ENCODE peak calls at places on chromosomes 6 and 20, in five cellular contexts. T is colonic mucosa, J is mammary epithelial cell, R is uterus, F is mesendoderm. P is an unnamed sample. For H3K4me1, the result is how much of the 10 kb centered on the place peaks cover.

GRCh38 chr6:15077006-15077405 is 168.9 kb upstream of the JARID2 start:
- DNase-seq in R (no peak), J (no peak), T (no peak), F (no peak), P (no peak)

GRCh38 chr6:30490031-30490876 is 945 bp downstream of the HLA-E start:
- DNase-seq in T (peak), J (peak), R (peak), F (peak), P (no peak)

GRCh38 chr6:151723152-151723551 is 84.3 kb upstream of the ESR1 start:
- DNase-seq in J (no peak), R (no peak), T (no peak), F (no peak), P (no peak)

GRCh38 chr20:51800132-51800721 is 2.1 kb downstream of the SALL4 start:
- DNase-seq in J (peak), T (peak), F (peak), R (peak), P (peak)

GRCh38 chr20:51542894-51543788 is 622 bp upstream of the NFATC2 start:
- DNase-seq in F (no peak), T (no peak), R (no peak), J (no peak), P (no peak)

GRCh38 chr6:80179691-80180090 is 73.2 kb downstream of the BCKDHB start:
- DNase-seq in R (no peak), F (peak), T (no peak), J (no peak), P (no peak)

GRCh38 chr6:157989541-157990289 is 8.1 kb downstream of the SYNJ2 start:
- DNase-seq in R (peak), J (peak), T (peak), F (no peak), P (no peak)

GRCh38 chr6:84263557-84263956 is 36.1 kb upstream of the CEP162 start:
- DNase-seq in J (peak), R (no peak), T (no peak), F (peak), P (no peak)

GRCh38 chr6:38432479-38432878 is 207.2 kb downstream of the BTBD9 start:
- DNase-seq in J (peak), T (no peak), R (no peak), F (peak), P (no peak)

GRCh38 chr6:30646450-30647038 is 389 bp upstream of the C6orf136 start:
- DNase-seq in F (peak), J (no peak), T (peak), R (peak), P (peak)

GRCh38 chr6:74768120-74768519 is 437.7 kb downstream of the COL12A1 start:
- DNase-seq in T (no peak), F (no peak), R (no peak), J (no peak), P (no peak)

GRCh38 chr6:44859901-44860410 is 468.2 kb upstream of the RUNX2 start:
- DNase-seq in F (no peak), R (no peak), J (no peak), T (no peak), P (no peak)

GRCh38 chr6:139060332-139060731 is 31.8 kb downstream of the ABRACL start:
- DNase-seq in J (peak), R (no peak), T (no peak), F (no peak), P (no peak)

GRCh38 chr6:723540-723939 is 30.6 kb upstream of the EXOC2 start:
- DNase-seq in F (no peak), T (no peak), J (no peak), R (no peak), P (no peak)

GRCh38 chr6:73798592-73798991 is 102.6 kb downstream of the CD109 start:
- DNase-seq in J (peak), F (peak), T (peak), R (peak), P (no peak)

GRCh38 chr6:23547851-23548250 is 578.2 kb upstream of the NRSN1 start:
- DNase-seq in T (no peak), F (peak), J (no peak), R (no peak), P (no peak)

GRCh38 chr6:87407531-87407895 is 259 bp upstream of the CFAP206 start:
- DNase-seq in F (no peak), J (no peak), T (no peak), R (no peak), P (peak)

GRCh38 chr20:58652606-58653303 is 1.7 kb downstream of the STX16 start:
- DNase-seq in R (no peak), F (no peak), J (no peak), T (no peak), P (no peak)

GRCh38 chr6:130027948-130028347 is 9.6 kb downstream of the L3MBTL3 start:
- DNase-seq in J (no peak), R (no peak), F (no peak), T (no peak), P (no peak)

GRCh38 chr20:42118409-42119125 is 500.4 kb upstream of the CHD6 start:
- DNase-seq in F (peak), R (no peak), J (no peak), T (no peak), P (no peak)

GRCh38 chr20:24658920-24659660 is 189.7 kb downstream of the SYNDIG1 start:
- DNase-seq in J (no peak), F (no peak), R (no peak), T (no peak), P (no peak)

GRCh38 chr20:24656391-24656790 is 187.0 kb downstream of the SYNDIG1 start:
- DNase-seq in T (no peak), F (no peak), J (no peak), R (no peak), P (no peak)

GRCh38 chr20:24657211-24657610 is 187.8 kb downstream of the SYNDIG1 start:
- DNase-seq in R (no peak), T (no peak), J (no peak), F (no peak), P (no peak)

GRCh38 chr20:24660651-24661050 is 191.2 kb downstream of the SYNDIG1 start:
- DNase-seq in R (no peak), J (no peak), T (no peak), F (no peak), P (no peak)

DNA sequence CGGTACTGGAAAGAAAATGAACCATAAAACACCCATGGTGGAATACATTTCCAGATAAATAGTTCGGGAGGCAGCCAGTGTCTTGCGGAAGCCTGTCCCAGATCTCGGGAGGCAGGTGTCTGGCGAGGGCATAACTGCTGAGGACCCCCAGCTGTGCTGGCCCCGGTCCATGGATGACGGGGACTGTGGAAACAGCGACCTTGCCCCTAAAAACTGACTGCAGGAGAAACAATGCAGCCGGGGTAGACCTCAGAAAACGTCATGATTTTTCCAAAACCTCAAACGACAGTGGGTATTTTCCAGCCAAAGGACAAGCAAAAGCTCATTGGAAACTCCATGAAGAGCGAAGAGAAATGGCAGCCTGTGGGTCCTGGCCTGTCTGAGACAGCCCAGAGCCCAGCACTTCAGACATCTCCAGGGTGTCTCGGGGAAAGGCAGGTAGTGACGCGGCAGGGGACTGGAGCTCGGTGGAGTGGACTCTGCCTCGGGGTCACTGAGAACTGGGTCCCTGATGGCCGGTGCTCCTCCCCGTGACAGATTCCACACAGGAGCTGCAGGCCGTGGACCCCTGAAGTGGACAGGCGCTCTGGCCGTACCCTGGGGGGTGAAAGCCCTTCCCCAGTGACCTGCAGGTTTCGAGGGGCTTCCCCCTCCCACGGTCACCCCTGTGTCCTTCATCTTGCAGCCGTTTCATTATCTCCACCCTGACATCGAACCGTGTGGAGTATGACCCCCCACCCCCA is 188.6 kb downstream of the SYNDIG1 start:
- DNase-seq in T (no peak), J (no peak), F (no peak), R (no peak), P (no peak)
- H3K4me1 ChIP-seq in T (under half), J (under half), F (under half), R (under half), P (under half)

DNA sequence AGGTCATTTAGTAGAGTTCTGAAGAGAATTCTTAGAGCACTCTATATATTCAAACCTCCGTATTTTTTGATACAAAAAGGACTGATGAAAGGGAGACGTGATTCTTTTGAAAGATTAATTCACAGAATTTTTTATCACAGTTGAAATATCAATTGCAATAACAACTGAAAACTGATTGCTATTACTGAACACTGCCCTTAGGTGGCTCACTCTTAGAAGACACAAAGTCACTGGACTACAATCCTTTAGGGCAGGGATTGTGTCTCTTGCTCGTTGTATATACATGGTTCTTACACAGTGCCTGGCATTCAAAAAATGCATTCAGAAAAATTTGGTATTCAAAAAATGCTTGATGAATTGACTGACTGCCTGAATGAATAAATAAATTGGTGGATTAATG is 17.1 kb upstream of the CALHM6 start:
- DNase-seq in R (no peak), F (peak), J (peak), T (no peak), P (peak)
- H3K4me1 ChIP-seq in R (under half), F (under half), J (under half), T (under half), P (under half)

DNA sequence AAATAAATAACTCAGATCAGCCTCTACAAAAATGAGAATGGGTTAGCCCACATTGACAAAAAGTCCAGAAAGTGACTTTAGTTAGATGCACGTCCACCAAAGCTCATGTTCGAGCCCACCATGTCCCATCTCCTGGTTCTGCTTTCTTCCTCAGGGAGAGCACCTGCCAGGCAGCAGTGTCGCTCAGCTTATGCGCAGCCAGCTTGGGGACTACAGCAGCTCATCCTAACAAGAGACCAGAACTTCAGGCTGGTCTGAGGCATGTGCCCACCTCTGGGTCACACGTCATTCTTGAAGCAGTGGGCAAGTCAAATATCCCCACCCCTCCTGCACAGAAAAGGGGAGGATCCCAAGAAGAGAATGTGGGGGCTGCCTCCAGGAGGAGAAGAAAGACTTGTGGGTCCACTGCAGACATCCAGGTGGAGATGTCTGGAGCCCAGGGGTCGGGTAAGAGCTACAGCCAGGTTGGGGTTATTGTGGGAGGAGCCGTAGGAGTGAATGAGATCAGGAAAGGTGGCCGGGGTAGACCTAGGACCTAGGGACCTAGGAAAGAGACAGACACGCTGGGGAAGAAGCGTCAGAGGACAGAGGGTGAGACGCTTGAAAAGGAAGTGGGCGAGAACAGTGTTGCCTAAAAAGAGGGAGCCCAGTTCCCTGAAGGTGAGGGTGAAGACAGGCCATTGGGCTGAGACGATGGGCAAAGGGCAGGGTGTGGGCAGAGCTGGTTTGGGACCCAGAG is 52.5 kb downstream of the SSR1 start:
- DNase-seq in J (no peak), T (peak), F (peak), R (no peak), P (no peak)
- H3K4me1 ChIP-seq in J (under half), T (under half), F (under half), R (under half), P (under half)

GRCh38 chr20:37538003-37538402 is 10.3 kb upstream of the BLCAP start:
- DNase-seq in T (no peak), F (no peak), J (peak), R (no peak), P (no peak)
- H3K4me1 ChIP-seq in T (under half), F (under half), J (under half), R (under half), P (under half)

GRCh38 chr6:150711061-150711460 is 111.4 kb downstream of the PLEKHG1 start:
- DNase-seq in F (no peak), J (no peak), R (no peak), T (no peak), P (no peak)

GRCh38 chr6:150712502-150713252 is 113.0 kb downstream of the PLEKHG1 start:
- DNase-seq in J (peak), F (no peak), T (no peak), R (no peak), P (no peak)

GRCh38 chr6:150711584-150712501 is 112.2 kb downstream of the PLEKHG1 start:
- DNase-seq in T (peak), J (no peak), F (no peak), R (no peak), P (no peak)

GRCh38 chr6:150713876-150714275 is 114.2 kb downstream of the PLEKHG1 start:
- DNase-seq in R (no peak), J (no peak), T (no peak), F (no peak), P (no peak)

DNA sequence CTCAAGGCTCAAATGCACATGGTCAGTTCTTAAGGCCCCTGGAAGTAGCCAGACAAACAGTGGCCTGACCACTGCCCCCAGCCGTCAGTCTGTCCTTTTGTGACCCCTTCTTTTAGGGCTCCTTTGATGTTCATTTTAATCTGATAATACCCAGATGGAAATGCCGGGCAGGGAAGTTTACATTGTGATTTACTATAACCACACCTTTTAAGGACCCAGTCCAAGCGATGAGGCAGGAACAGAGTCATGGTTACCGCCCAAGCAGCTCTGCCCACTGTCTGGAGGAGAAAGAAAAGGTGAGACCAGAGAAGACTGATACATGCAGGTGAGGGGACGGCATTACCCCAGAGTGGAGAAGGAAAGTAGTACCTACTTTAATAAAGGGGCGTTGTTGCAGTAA is 110.6 kb downstream of the PLEKHG1 start:
- DNase-seq in T (peak), F (no peak), J (no peak), R (no peak), P (no peak)
- H3K4me1 ChIP-seq in T (under half), F (under half), J (under half), R (under half), P (under half)

GRCh38 chr20:2264118-2264517 is 31.7 kb upstream of the TGM3 start:
- DNase-seq in T (no peak), R (no peak), J (no peak), F (no peak), P (no peak)
- H3K4me1 ChIP-seq in T (under half), R (under half), J (under half), F (under half), P (under half)

GRCh38 chr6:26033942-26034354 is 53.3 kb upstream of the HFE start:
- DNase-seq in R (peak), J (no peak), F (peak), T (no peak), P (no peak)
- H3K4me1 ChIP-seq in R (under half), J (under half), F (under half), T (under half), P (under half)

GRCh38 chr6:34369385-34369784 is 23.1 kb downstream of the NUDT3 start:
- DNase-seq in J (no peak), T (no peak), F (no peak), R (no peak), P (no peak)
- H3K4me1 ChIP-seq in J (under half), T (under half), F (under half), R (under half), P (under half)

GRCh38 chr6:111842891-111843290 is 30.4 kb downstream of the FYN start:
- DNase-seq in T (no peak), R (no peak), F (no peak), J (no peak), P (no peak)

GRCh38 chr6:111845441-111845871 is 27.8 kb downstream of the FYN start:
- DNase-seq in J (no peak), R (no peak), T (no peak), F (no peak), P (no peak)

GRCh38 chr6:111843347-111844147 is 29.7 kb downstream of the FYN start:
- DNase-seq in T (no peak), R (no peak), F (no peak), J (no peak), P (no peak)

GRCh38 chr6:111844921-111845320 is 28.3 kb downstream of the FYN start:
- DNase-seq in J (no peak), T (no peak), F (peak), R (no peak), P (no peak)

GRCh38 chr6:111844376-111844775 is 28.9 kb downstream of the FYN start:
- DNase-seq in J (no peak), T (no peak), F (no peak), R (no peak), P (no peak)
- H3K4me1 ChIP-seq in J (under half), T (under half), F (under half), R (under half), P (under half)

DNA sequence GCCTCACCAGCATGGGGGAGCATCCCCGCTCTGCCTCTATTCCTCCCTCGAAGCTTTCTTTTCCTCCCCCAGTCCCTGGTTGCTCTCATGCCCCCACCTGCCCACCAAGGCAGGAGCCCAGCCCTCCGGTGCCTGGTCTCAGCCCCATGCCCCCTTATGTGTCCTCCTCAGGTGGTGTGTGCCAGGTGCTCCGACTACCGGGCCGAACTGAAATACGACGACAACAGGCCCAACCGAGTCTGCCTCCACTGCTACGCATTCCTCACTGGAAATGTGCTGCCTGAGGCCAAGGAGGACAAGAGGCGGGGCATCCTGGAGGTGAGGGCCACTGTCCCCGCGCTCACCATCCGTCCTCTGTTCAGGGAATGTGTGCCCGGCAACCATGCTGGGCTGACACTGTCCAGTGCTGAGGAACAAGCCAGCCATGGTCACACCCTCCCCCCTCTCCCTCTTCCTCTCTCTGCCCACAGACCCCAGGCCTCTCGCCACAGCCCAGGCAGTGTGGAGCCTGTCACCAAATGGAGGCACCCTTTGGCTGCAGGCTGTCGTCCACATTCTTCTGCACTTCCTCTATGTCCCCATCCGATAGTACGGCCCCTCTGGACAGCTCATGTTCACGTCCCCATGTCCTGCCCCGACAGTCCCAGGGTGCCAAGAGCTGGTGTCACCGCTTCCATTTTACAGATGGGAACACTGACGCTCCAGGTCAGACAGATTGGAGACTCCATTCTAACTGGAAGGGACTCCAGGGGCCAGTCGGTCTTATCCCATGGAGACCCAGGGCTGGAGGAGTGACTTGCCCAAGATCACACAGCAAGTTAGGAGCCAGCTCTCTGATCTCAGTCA is 20.4 kb downstream of the FGD2 start:
- DNase-seq in T (no peak), R (no peak), J (no peak), F (no peak), P (no peak)
- H3K4me1 ChIP-seq in T (under half), R (under half), J (half or more), F (under half), P (under half)